ENCODE peak calls at places on chromosome 11, in eight cellular contexts. One of them, this sample, is unnamed.

GRCh38 chr11:110432713-110433392 is 3.1 kb downstream of the FDX1 start:
- DNase-seq in psoas muscle: no peak
- DNase-seq in cardiac muscle cell: no peak
- DNase-seq in endodermal cell: no peak
- DNase-seq in neural crest cell: no peak
- DNase-seq in progenitor cell of endocrine pancreas: no peak
- DNase-seq in choroid plexus epithelial cell: peak; percentile 70
- DNase-seq in heart right ventricle: no peak
- DNase-seq in this sample: no peak

GRCh38 chr11:1487851-1488574 is 1.4 kb upstream of the MOB2 start:
- DNase-seq in psoas muscle: no peak
- DNase-seq in cardiac muscle cell: no peak
- DNase-seq in endodermal cell: no peak
- DNase-seq in neural crest cell: no peak
- DNase-seq in progenitor cell of endocrine pancreas: no peak
- DNase-seq in choroid plexus epithelial cell: no peak
- DNase-seq in heart right ventricle: no peak
- DNase-seq in this sample: no peak

GRCh38 chr11:73237471-73238290 is 19.6 kb downstream of the P2RY2 start:
- DNase-seq in psoas muscle: peak; percentile 84
- DNase-seq in cardiac muscle cell: no peak
- DNase-seq in endodermal cell: peak; percentile 50
- DNase-seq in neural crest cell: no peak
- DNase-seq in progenitor cell of endocrine pancreas: no peak
- DNase-seq in choroid plexus epithelial cell: peak; percentile 43
- DNase-seq in heart right ventricle: peak; percentile 69
- DNase-seq in this sample: no peak

GRCh38 chr11:65493367-65494176 is 5.3 kb upstream of the MALAT1 start:
- DNase-seq in psoas muscle: peak; percentile 84
- DNase-seq in cardiac muscle cell: no peak
- DNase-seq in endodermal cell: peak; percentile 78
- DNase-seq in neural crest cell: no peak
- DNase-seq in progenitor cell of endocrine pancreas: no peak
- DNase-seq in choroid plexus epithelial cell: peak; percentile 96
- DNase-seq in heart right ventricle: peak; percentile 86
- DNase-seq in this sample: no peak

GRCh38 chr11:129894281-129895125 is 875 bp downstream of the NFRKB start:
- DNase-seq in psoas muscle: no peak
- DNase-seq in cardiac muscle cell: no peak
- DNase-seq in endodermal cell: no peak
- DNase-seq in neural crest cell: no peak
- DNase-seq in progenitor cell of endocrine pancreas: no peak
- DNase-seq in choroid plexus epithelial cell: peak; percentile 13
- DNase-seq in heart right ventricle: no peak
- DNase-seq in this sample: no peak

GRCh38 chr11:125376117-125376516 is 119.9 kb downstream of the FEZ1 start:
- DNase-seq in psoas muscle: peak; percentile 81
- DNase-seq in cardiac muscle cell: peak; percentile 92
- DNase-seq in endodermal cell: peak; percentile 64
- DNase-seq in neural crest cell: no peak
- DNase-seq in progenitor cell of endocrine pancreas: no peak
- DNase-seq in choroid plexus epithelial cell: peak; percentile 30
- DNase-seq in heart right ventricle: peak; percentile 83
- DNase-seq in this sample: no peak

GRCh38 chr11:33721291-33721840 is 14.9 kb downstream of the CD59 start:
- DNase-seq in psoas muscle: peak; percentile 48
- DNase-seq in cardiac muscle cell: no peak
- DNase-seq in endodermal cell: no peak
- DNase-seq in neural crest cell: no peak
- DNase-seq in progenitor cell of endocrine pancreas: no peak
- DNase-seq in choroid plexus epithelial cell: no peak
- DNase-seq in heart right ventricle: no peak
- DNase-seq in this sample: no peak

GRCh38 chr11:108025387-108026080 is 16.8 kb downstream of the CUL5 start:
- DNase-seq in psoas muscle: no peak
- DNase-seq in cardiac muscle cell: no peak
- DNase-seq in endodermal cell: no peak
- DNase-seq in neural crest cell: no peak
- DNase-seq in progenitor cell of endocrine pancreas: no peak
- DNase-seq in choroid plexus epithelial cell: peak; percentile 35
- DNase-seq in heart right ventricle: no peak
- DNase-seq in this sample: no peak

GRCh38 chr11:14583252-14584105 is 60.1 kb upstream of the PDE3B start:
- DNase-seq in psoas muscle: no peak
- DNase-seq in cardiac muscle cell: no peak
- DNase-seq in endodermal cell: peak; percentile 50
- DNase-seq in neural crest cell: no peak
- DNase-seq in progenitor cell of endocrine pancreas: peak; percentile 32
- DNase-seq in choroid plexus epithelial cell: peak; percentile 16
- DNase-seq in heart right ventricle: peak; percentile 34
- DNase-seq in this sample: no peak

GRCh38 chr11:68013611-68014156 is 3.6 kb downstream of the ALDH3B1 start:
- DNase-seq in psoas muscle: no peak
- DNase-seq in cardiac muscle cell: no peak
- DNase-seq in endodermal cell: no peak
- DNase-seq in neural crest cell: no peak
- DNase-seq in progenitor cell of endocrine pancreas: no peak
- DNase-seq in choroid plexus epithelial cell: no peak
- DNase-seq in heart right ventricle: no peak
- DNase-seq in this sample: no peak

GRCh38 chr11:60183595-60184201 is 815 bp upstream of the MS4A6A start:
- DNase-seq in psoas muscle: no peak
- DNase-seq in cardiac muscle cell: no peak
- DNase-seq in endodermal cell: no peak
- DNase-seq in neural crest cell: no peak
- DNase-seq in progenitor cell of endocrine pancreas: no peak
- DNase-seq in choroid plexus epithelial cell: no peak
- DNase-seq in heart right ventricle: no peak
- DNase-seq in this sample: no peak

GRCh38 chr11:95498731-95499396 is 267.9 kb upstream of the SESN3 start:
- DNase-seq in psoas muscle: no peak
- DNase-seq in cardiac muscle cell: no peak
- DNase-seq in endodermal cell: peak; percentile 95
- DNase-seq in neural crest cell: no peak
- DNase-seq in progenitor cell of endocrine pancreas: no peak
- DNase-seq in choroid plexus epithelial cell: no peak
- DNase-seq in heart right ventricle: no peak
- DNase-seq in this sample: no peak

GRCh38 chr11:121368504-121368903 is 75.9 kb downstream of the SC5D start:
- DNase-seq in psoas muscle: no peak
- DNase-seq in cardiac muscle cell: no peak
- DNase-seq in endodermal cell: no peak
- DNase-seq in neural crest cell: no peak
- DNase-seq in progenitor cell of endocrine pancreas: no peak
- DNase-seq in choroid plexus epithelial cell: no peak
- DNase-seq in heart right ventricle: no peak
- DNase-seq in this sample: no peak

GRCh38 chr11:121369366-121369765 is 76.8 kb downstream of the SC5D start:
- DNase-seq in psoas muscle: no peak
- DNase-seq in cardiac muscle cell: no peak
- DNase-seq in endodermal cell: no peak
- DNase-seq in neural crest cell: no peak
- DNase-seq in progenitor cell of endocrine pancreas: no peak
- DNase-seq in choroid plexus epithelial cell: no peak
- DNase-seq in heart right ventricle: no peak
- DNase-seq in this sample: no peak

GRCh38 chr11:121374286-121374985 is 77.7 kb upstream of the SORL1 start:
- DNase-seq in psoas muscle: no peak
- DNase-seq in cardiac muscle cell: no peak
- DNase-seq in endodermal cell: no peak
- DNase-seq in neural crest cell: no peak
- DNase-seq in progenitor cell of endocrine pancreas: no peak
- DNase-seq in choroid plexus epithelial cell: no peak
- DNase-seq in heart right ventricle: no peak
- DNase-seq in this sample: no peak

GRCh38 chr11:121372671-121373429 is 79.3 kb upstream of the SORL1 start:
- DNase-seq in psoas muscle: no peak
- DNase-seq in cardiac muscle cell: no peak
- DNase-seq in endodermal cell: peak; percentile 77
- DNase-seq in neural crest cell: no peak
- DNase-seq in progenitor cell of endocrine pancreas: no peak
- DNase-seq in choroid plexus epithelial cell: no peak
- DNase-seq in heart right ventricle: no peak
- DNase-seq in this sample: no peak

DNA sequence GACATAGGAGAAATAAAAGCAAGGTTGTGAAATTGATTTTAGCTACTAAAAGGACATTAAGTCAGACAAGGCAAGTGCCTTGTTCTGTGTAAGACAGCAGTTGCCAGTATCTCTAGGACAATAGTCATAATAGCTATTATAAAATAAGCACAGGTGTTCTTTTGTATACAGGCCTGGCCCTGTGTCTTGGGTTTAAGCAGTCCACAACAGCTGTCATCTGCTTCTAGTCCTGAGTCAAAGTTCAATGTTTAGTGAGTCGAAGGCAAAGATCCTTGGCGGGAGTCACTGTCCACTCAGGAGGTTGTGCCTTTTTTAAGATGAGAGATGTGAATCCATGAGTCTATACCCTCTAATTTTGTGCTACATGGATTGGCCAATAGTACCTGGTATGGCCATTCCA is 79.5 kb downstream of the SC5D start:
- DNase-seq in psoas muscle: no peak
- DNase-seq in cardiac muscle cell: no peak
- DNase-seq in endodermal cell: no peak
- DNase-seq in neural crest cell: no peak
- DNase-seq in progenitor cell of endocrine pancreas: no peak
- DNase-seq in choroid plexus epithelial cell: no peak
- DNase-seq in heart right ventricle: no peak
- DNase-seq in this sample: no peak
- TF ChIP-seq CTCF in psoas muscle: no peak
- TF ChIP-seq CTCF in cardiac muscle cell: no peak
- TF ChIP-seq CTCF in endodermal cell: no peak
- TF ChIP-seq CTCF in neural crest cell: no peak
- TF ChIP-seq CTCF in progenitor cell of endocrine pancreas: no peak
- TF ChIP-seq CTCF in choroid plexus epithelial cell: no peak
- TF ChIP-seq CTCF in heart right ventricle: no peak
- TF ChIP-seq CTCF in this sample: no peak

DNA sequence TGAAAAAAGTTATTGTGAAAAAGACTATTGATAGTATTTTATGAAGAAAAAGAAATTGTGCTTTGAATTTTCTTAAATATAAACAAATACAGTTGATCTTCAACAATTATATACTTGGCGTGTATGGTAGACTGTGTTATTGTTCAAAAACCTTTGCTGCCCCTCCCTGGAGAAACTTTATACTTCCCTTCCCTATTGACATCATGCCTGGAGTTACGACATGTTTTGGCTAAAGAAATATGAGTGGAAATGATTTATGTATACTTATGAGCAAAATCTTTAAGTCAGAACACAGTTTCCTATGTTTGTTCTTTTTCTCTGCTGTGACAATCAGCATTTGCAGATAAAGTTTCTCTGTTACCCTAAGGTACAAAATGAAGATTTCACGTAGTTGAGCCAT is 243.8 kb downstream of the TMEM135 start:
- DNase-seq in psoas muscle: no peak
- DNase-seq in cardiac muscle cell: no peak
- DNase-seq in endodermal cell: no peak
- DNase-seq in neural crest cell: no peak
- DNase-seq in progenitor cell of endocrine pancreas: no peak
- DNase-seq in choroid plexus epithelial cell: peak; percentile 92
- DNase-seq in heart right ventricle: peak; percentile 24
- DNase-seq in this sample: no peak
- TF ChIP-seq CTCF in psoas muscle: peak; percentile 31
- TF ChIP-seq CTCF in cardiac muscle cell: peak; percentile 48
- TF ChIP-seq CTCF in endodermal cell: no peak
- TF ChIP-seq CTCF in neural crest cell: no peak
- TF ChIP-seq CTCF in progenitor cell of endocrine pancreas: no peak
- TF ChIP-seq CTCF in choroid plexus epithelial cell: peak; percentile 36
- TF ChIP-seq CTCF in heart right ventricle: peak; percentile 55
- TF ChIP-seq CTCF in this sample: no peak

GRCh38 chr11:69087811-69088210 is 39.1 kb downstream of the TPCN2 start:
- DNase-seq in psoas muscle: no peak
- DNase-seq in cardiac muscle cell: no peak
- DNase-seq in endodermal cell: no peak
- DNase-seq in neural crest cell: no peak
- DNase-seq in progenitor cell of endocrine pancreas: no peak
- DNase-seq in choroid plexus epithelial cell: no peak
- DNase-seq in heart right ventricle: no peak
- DNase-seq in this sample: no peak

GRCh38 chr11:69084371-69084770 is 35.6 kb downstream of the TPCN2 start:
- DNase-seq in psoas muscle: no peak
- DNase-seq in cardiac muscle cell: no peak
- DNase-seq in endodermal cell: no peak
- DNase-seq in neural crest cell: no peak
- DNase-seq in progenitor cell of endocrine pancreas: no peak
- DNase-seq in choroid plexus epithelial cell: no peak
- DNase-seq in heart right ventricle: no peak
- DNase-seq in this sample: no peak

GRCh38 chr11:69086741-69087524 is 38.2 kb downstream of the TPCN2 start:
- DNase-seq in psoas muscle: no peak
- DNase-seq in cardiac muscle cell: no peak
- DNase-seq in endodermal cell: no peak
- DNase-seq in neural crest cell: no peak
- DNase-seq in progenitor cell of endocrine pancreas: no peak
- DNase-seq in choroid plexus epithelial cell: no peak
- DNase-seq in heart right ventricle: no peak
- DNase-seq in this sample: no peak

GRCh38 chr11:69085490-69086095 is 36.9 kb downstream of the TPCN2 start:
- DNase-seq in psoas muscle: no peak
- DNase-seq in cardiac muscle cell: no peak
- DNase-seq in endodermal cell: no peak
- DNase-seq in neural crest cell: no peak
- DNase-seq in progenitor cell of endocrine pancreas: no peak
- DNase-seq in choroid plexus epithelial cell: no peak
- DNase-seq in heart right ventricle: no peak
- DNase-seq in this sample: no peak

DNA sequence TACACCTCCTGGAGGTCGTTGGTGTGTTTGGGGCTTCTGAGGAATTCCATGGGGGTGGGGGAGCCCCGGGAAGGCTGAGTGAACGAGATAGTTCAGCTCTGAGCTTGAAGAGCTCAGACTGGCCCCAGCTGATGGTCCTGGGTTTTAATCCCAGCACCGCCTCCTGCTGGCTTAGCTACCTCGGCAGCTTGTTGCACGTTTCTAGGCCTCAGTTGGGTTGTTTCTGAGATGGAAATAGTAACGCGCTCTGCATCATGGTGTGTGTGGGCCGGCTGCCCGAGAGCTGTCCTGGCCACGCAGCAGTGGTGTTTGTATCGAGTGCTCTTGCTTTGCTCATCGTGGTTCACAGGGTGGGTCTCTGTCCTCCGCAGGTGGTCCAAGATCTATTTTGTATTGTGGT is 37.4 kb downstream of the TPCN2 start:
- DNase-seq in psoas muscle: no peak
- DNase-seq in cardiac muscle cell: no peak
- DNase-seq in endodermal cell: peak; percentile 75
- DNase-seq in neural crest cell: no peak
- DNase-seq in progenitor cell of endocrine pancreas: no peak
- DNase-seq in choroid plexus epithelial cell: no peak
- DNase-seq in heart right ventricle: no peak
- DNase-seq in this sample: no peak
- TF ChIP-seq CTCF in psoas muscle: no peak
- TF ChIP-seq CTCF in cardiac muscle cell: peak; percentile 11
- TF ChIP-seq CTCF in endodermal cell: peak; percentile 38
- TF ChIP-seq CTCF in neural crest cell: no peak
- TF ChIP-seq CTCF in progenitor cell of endocrine pancreas: no peak
- TF ChIP-seq CTCF in choroid plexus epithelial cell: peak; percentile 37
- TF ChIP-seq CTCF in heart right ventricle: no peak
- TF ChIP-seq CTCF in this sample: no peak

DNA sequence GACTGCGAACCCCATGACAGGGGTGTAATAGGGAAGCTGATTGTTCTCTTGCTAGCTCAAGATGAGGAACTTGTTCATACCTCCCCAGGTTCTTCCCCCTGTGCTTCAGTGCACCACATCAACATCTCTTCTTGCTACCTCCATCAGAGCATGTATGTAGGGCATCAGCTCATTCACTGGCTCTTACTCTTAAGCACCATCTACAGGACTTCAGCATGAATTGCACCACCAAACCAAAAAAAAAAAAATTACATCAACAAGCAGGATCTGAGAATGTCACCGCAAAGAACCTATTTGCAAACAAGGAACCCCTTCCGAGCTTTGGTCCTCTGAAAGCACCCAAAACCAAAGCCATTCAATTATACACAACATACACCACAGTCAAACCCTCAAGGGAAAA is 2226.5 kb upstream of the RAG2 start:
- DNase-seq in psoas muscle: no peak
- DNase-seq in cardiac muscle cell: peak; percentile 9
- DNase-seq in endodermal cell: peak; percentile 41
- DNase-seq in neural crest cell: no peak
- DNase-seq in progenitor cell of endocrine pancreas: no peak
- DNase-seq in choroid plexus epithelial cell: peak; percentile 58
- DNase-seq in heart right ventricle: no peak
- DNase-seq in this sample: no peak
- TF ChIP-seq CTCF in psoas muscle: no peak
- TF ChIP-seq CTCF in cardiac muscle cell: peak; percentile 31
- TF ChIP-seq CTCF in endodermal cell: peak; percentile 75
- TF ChIP-seq CTCF in neural crest cell: peak; percentile 52
- TF ChIP-seq CTCF in progenitor cell of endocrine pancreas: peak; percentile 43
- TF ChIP-seq CTCF in choroid plexus epithelial cell: peak; percentile 56
- TF ChIP-seq CTCF in heart right ventricle: peak; percentile 9
- TF ChIP-seq CTCF in this sample: peak; percentile 52

This sample was measured in type B pancreatic cell.